ENCODE peak calls at places on chromosomes 2 and 18, in seven cellular contexts. Q is AG09309, A is fibroblast of the aortic adventitia, B is transverse colon, M is stomach, G is astrocyte of the spinal cord, T is Peyer's patch. D is an unnamed sample.

GRCh38 chr2:8248623-8248957 is 433.3 kb upstream of the ID2 start:
- DNase-seq in Q (no peak), A (peak; percentile 62), B (no peak), M (no peak), G (peak; percentile 33), T (no peak), D (no peak)

GRCh38 chr2:72062336-72062735 is 85.3 kb downstream of the CYP26B1 start:
- DNase-seq in Q (no peak), A (no peak), B (no peak), M (no peak), G (no peak), T (no peak), D (no peak)

GRCh38 chr18:58046087-58046793 is 2.2 kb downstream of the NEDD4L start:
- DNase-seq in Q (no peak), A (no peak), B (no peak), M (no peak), G (no peak), T (no peak), D (no peak)

GRCh38 chr2:226979004-226979403 is 143.2 kb downstream of the RHBDD1 start:
- DNase-seq in Q (no peak), A (no peak), B (no peak), M (no peak), G (no peak), T (no peak), D (no peak)

GRCh38 chr2:101976887-101977286 is 14.9 kb upstream of the IL1R2 start:
- DNase-seq in Q (no peak), A (no peak), B (no peak), M (no peak), G (no peak), T (no peak), D (no peak)

GRCh38 chr2:119809329-119810038 is 49.8 kb downstream of the PTPN4 start:
- DNase-seq in Q (peak; percentile 38), A (peak; percentile 89), B (no peak), M (no peak), G (peak; percentile 79), T (no peak), D (peak; percentile 90)

GRCh38 chr2:29374823-29375222 is 259.6 kb downstream of the CLIP4 start:
- DNase-seq in Q (no peak), A (no peak), B (no peak), M (no peak), G (no peak), T (no peak), D (no peak)

GRCh38 chr2:206004004-206004693 is 81.8 kb downstream of the INO80D start:
- DNase-seq in Q (no peak), A (no peak), B (peak; percentile 38), M (no peak), G (no peak), T (peak; percentile 51), D (peak; percentile 37)

GRCh38 chr2:216023055-216023648 is 9.8 kb upstream of the MREG start:
- DNase-seq in Q (no peak), A (peak; percentile 67), B (peak; percentile 46), M (peak; percentile 54), G (peak; percentile 58), T (no peak), D (peak; percentile 78)

GRCh38 chr2:44169155-44169898 is 652 bp downstream of the PPM1B start:
- DNase-seq in Q (no peak), A (peak; percentile 43), B (peak; percentile 62), M (peak; percentile 41), G (peak; percentile 52), T (peak; percentile 74), D (peak; percentile 62)

GRCh38 chr2:170454471-170455372 is 260.4 kb upstream of the SP5 start:
- DNase-seq in Q (no peak), A (no peak), B (peak; percentile 20), M (no peak), G (no peak), T (no peak), D (no peak)

GRCh38 chr2:88554189-88554588 is 73.1 kb downstream of the EIF2AK3 start:
- DNase-seq in Q (no peak), A (no peak), B (no peak), M (no peak), G (no peak), T (no peak), D (no peak)

DNA sequence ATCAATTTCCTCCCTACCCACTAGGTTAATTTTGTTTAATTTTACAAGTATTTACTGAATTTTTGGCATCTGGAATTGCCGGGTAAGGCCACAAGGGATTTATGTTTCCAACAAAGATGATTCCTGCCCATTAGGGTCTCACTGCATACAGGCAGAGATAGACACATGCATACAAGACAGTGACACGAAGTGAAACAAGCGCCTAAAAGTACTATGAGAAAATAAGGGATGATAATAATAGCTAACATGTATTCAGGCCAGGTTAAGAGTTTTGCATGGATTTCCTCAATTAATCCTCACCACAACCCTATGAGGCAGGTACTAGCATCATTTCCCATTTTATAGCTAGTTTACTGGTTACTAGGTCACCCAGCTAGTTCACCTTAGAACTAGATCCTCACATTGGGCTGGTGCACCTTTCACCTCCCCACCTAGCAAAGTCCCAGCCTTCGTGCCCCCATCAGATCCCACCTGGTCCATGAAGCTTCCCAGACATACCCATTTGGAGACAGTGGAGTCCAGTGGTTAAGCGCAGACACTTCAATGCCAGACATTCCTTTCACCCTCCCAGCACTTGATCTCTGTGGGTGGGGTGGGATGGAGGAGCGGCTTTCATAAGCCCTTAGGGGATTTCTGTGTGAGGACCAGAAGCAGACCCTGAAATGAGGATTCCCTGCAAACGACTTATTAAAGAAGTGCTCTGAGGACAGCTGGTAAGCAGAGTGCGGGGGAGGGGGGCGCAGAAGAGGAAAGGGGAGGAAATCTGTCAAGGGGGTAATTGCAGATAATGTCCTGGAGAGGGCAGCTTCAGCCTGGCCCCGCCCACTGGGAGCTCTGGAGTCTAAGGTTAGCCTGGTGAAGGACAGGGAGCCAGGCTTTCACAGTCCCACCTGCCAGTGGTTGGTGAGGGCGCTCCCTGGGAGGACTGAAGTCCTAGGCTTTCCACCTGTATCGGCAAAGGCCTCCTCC is 5.8 kb upstream of the DGUOK start:
- DNase-seq in Q (no peak), A (no peak), B (peak; percentile 53), M (peak; percentile 49), G (no peak), T (peak; percentile 54), D (peak; percentile 26)
- TF ChIP-seq CTCF in Q (no peak), A (peak; percentile 21), B (peak; percentile 13), M (peak; percentile 19), G (peak; percentile 37), T (peak; percentile 37), D (peak; percentile 45)

GRCh38 chr2:46781468-46782189 is 134.0 kb downstream of the MCFD2 start:
- DNase-seq in Q (no peak), A (no peak), B (no peak), M (no peak), G (no peak), T (no peak), D (no peak)
- H3K4me3 ChIP-seq in Q (no peak overlapping the region), A (no peak overlapping the region), B (no peak overlapping the region), M (no peak overlapping the region), G (no peak overlapping the region), T (no peak overlapping the region), D (no peak overlapping the region)

GRCh38 chr2:3487432-3487831 is 31.9 kb downstream of the ADI1 start:
- DNase-seq in Q (no peak), A (no peak), B (no peak), M (no peak), G (no peak), T (peak; percentile 41), D (no peak)

GRCh38 chr2:3490191-3491158 is 28.9 kb downstream of the ADI1 start:
- DNase-seq in Q (no peak), A (no peak), B (no peak), M (peak; percentile 24), G (no peak), T (no peak), D (no peak)

GRCh38 chr2:3489449-3490115 is 29.7 kb downstream of the ADI1 start:
- DNase-seq in Q (no peak), A (no peak), B (no peak), M (no peak), G (no peak), T (no peak), D (no peak)

GRCh38 chr2:3487931-3488554 is 31.3 kb downstream of the ADI1 start:
- DNase-seq in Q (no peak), A (no peak), B (no peak), M (no peak), G (no peak), T (peak; percentile 41), D (no peak)

GRCh38 chr2:3488768-3489448 is 30.4 kb downstream of the ADI1 start:
- DNase-seq in Q (no peak), A (no peak), B (no peak), M (no peak), G (no peak), T (no peak), D (no peak)
- TF ChIP-seq CTCF in Q (no peak), A (no peak), B (no peak), M (no peak), G (no peak), T (no peak), D (no peak)

GRCh38 chr2:55283083-55283482 is 14.1 kb upstream of the MTIF2 start:
- DNase-seq in Q (no peak), A (no peak), B (no peak), M (no peak), G (no peak), T (no peak), D (no peak)

GRCh38 chr2:55277310-55277709 is 8.3 kb upstream of the MTIF2 start:
- DNase-seq in Q (no peak), A (no peak), B (peak; percentile 63), M (no peak), G (no peak), T (no peak), D (no peak)

GRCh38 chr2:55282110-55282917 is 13.3 kb upstream of the MTIF2 start:
- DNase-seq in Q (peak; percentile 38), A (peak; percentile 86), B (peak; percentile 93), M (peak; percentile 92), G (peak; percentile 82), T (peak; percentile 94), D (peak; percentile 93)
- H3K4me3 ChIP-seq in Q (peak overlapping the region; percentile 80), A (peak overlapping the region; percentile 81), B (peak overlapping the region; percentile 69), M (peak overlapping the region; percentile 84), G (peak overlapping the region; percentile 63), T (peak overlapping the region; percentile 76), D (peak overlapping the region; percentile 84)

GRCh38 chr2:73963385-73964120 is 21.2 kb upstream of the TET3 start:
- DNase-seq in Q (no peak), A (no peak), B (no peak), M (no peak), G (no peak), T (no peak), D (no peak)

GRCh38 chr2:73964223-73964622 is 20.5 kb upstream of the TET3 start:
- DNase-seq in Q (no peak), A (no peak), B (no peak), M (no peak), G (no peak), T (no peak), D (no peak)

GRCh38 chr2:73961274-73961673 is 23.4 kb upstream of the TET3 start:
- DNase-seq in Q (no peak), A (no peak), B (no peak), M (no peak), G (no peak), T (no peak), D (no peak)

GRCh38 chr2:73961823-73962615 is 22.7 kb upstream of the TET3 start:
- DNase-seq in Q (no peak), A (no peak), B (no peak), M (no peak), G (no peak), T (no peak), D (no peak)

GRCh38 chr2:73962798-73963197 is 21.9 kb upstream of the TET3 start:
- DNase-seq in Q (no peak), A (no peak), B (no peak), M (no peak), G (no peak), T (no peak), D (no peak)
- TF ChIP-seq CTCF in Q (no peak), A (no peak), B (no peak), M (no peak), G (no peak), T (no peak), D (no peak)

GRCh38 chr2:130251865-130252620 is 53.8 kb upstream of the TUBA3E start:
- DNase-seq in Q (no peak), A (no peak), B (no peak), M (no peak), G (no peak), T (no peak), D (no peak)
- H3K4me3 ChIP-seq in Q (peak overlapping the region; percentile 10), A (no peak overlapping the region), B (no peak overlapping the region), M (no peak overlapping the region), G (no peak overlapping the region), T (no peak overlapping the region), D (peak overlapping the region; percentile 14)

D was measured in choroid plexus epithelial cell.